ENCODE peak calls at places on chromosome 16, in six cellular contexts. W is GM03348; N is MM.1S; A is effector memory CD4-positive, alpha-beta T cell; P is GM20000; Q is stimulated activated effector memory CD8-positive, alpha-beta T cell treated with anti-CD3 and anti-CD28 coated beads, Interleukin-12 subunit alpha, Interleukin-12 subunit beta, amount 100 ng/mL, for 72 hours. O is an unnamed sample.
A peak's percentile ranks its signal among the peaks of the same experiment; 100 is the strongest.

GRCh38 chr16:84281077-84281476 is 13.6 kb upstream of the WFDC1 start:
- DNase-seq in W (peak; percentile 28), N (no peak), A (no peak), P (peak; percentile 24), Q (no peak), O (peak; percentile 28)

GRCh38 chr16:64092284-64092683 is 1029.6 kb downstream of the CDH11 start:
- DNase-seq in W (peak; percentile 55), N (no peak), A (no peak), P (no peak), Q (no peak), O (no peak)

GRCh38 chr16:88430524-88431446 is 22.3 kb upstream of the ZFPM1 start:
- DNase-seq in W (peak; percentile 57), N (no peak), A (no peak), P (peak; percentile 91), Q (peak; percentile 49), O (peak; percentile 57)

GRCh38 chr16:57042157-57043111 is 49.9 kb upstream of the CPNE2 start:
- DNase-seq in W (no peak), N (peak; percentile 86), A (peak; percentile 55), P (peak; percentile 81), Q (peak; percentile 65), O (peak; percentile 74)

GRCh38 chr16:4214215-4214621 is 27.7 kb downstream of the SRL start:
- DNase-seq in W (peak; percentile 86), N (no peak), A (no peak), P (no peak), Q (no peak), O (no peak)

GRCh38 chr16:87720411-87720810 is 45.4 kb downstream of the KLHDC4 start:
- DNase-seq in W (no peak), N (no peak), A (no peak), P (no peak), Q (no peak), O (no peak)

GRCh38 chr16:84599528-84600202 is 18.2 kb downstream of the COTL1 start:
- DNase-seq in W (peak; percentile 78), N (no peak), A (no peak), P (peak; percentile 71), Q (no peak), O (peak; percentile 78)

GRCh38 chr16:87680272-87680644 is 78.0 kb downstream of the JPH3 start:
- DNase-seq in W (no peak), N (no peak), A (no peak), P (no peak), Q (no peak), O (no peak)

GRCh38 chr16:87778476-87778829 is 12.7 kb upstream of the KLHDC4 start:
- DNase-seq in W (no peak), N (no peak), A (no peak), P (no peak), Q (peak; percentile 13), O (no peak)

GRCh38 chr16:50685456-50686058 is 4.4 kb upstream of the SNX20 start:
- DNase-seq in W (no peak), N (peak; percentile 89), A (no peak), P (no peak), Q (no peak), O (no peak)

GRCh38 chr16:49899991-49900690 is 44.2 kb upstream of the ZNF423 start:
- DNase-seq in W (no peak), N (no peak), A (no peak), P (no peak), Q (no peak), O (no peak)

GRCh38 chr16:50741225-50741807 is 570 bp upstream of the CYLD start:
- DNase-seq in W (peak; percentile 29), N (no peak), A (no peak), P (no peak), Q (no peak), O (no peak)

O was measured in GM06990.